ENCODE peak calls at places on chromosomes 2 and 18, in five cellular contexts. O is endothelial cell, A is mucosa of gallbladder, M is NCI-H345, C is posterior vena cava. H is an unnamed sample.

GRCh38 chr2:61220768-61221167 is 58.8 kb downstream of the C2orf74 start:
- DNase-seq in O (no peak), A (no peak), M (no peak), C (no peak), H (no peak)

GRCh38 chr18:34694611-34695165 is 15.4 kb upstream of the DTNA start:
- DNase-seq in O (no peak), M (peak; percentile 15), C (no peak), A (no peak), H (peak; percentile 62)

GRCh38 chr2:10931710-10932255 is 20.0 kb downstream of the KCNF1 start:
- DNase-seq in O (no peak), A (no peak), M (no peak), C (peak; percentile 78), H (no peak)

GRCh38 chr2:8568543-8569302 is 113.1 kb upstream of the ID2 start:
- DNase-seq in A (no peak), O (no peak), C (no peak), M (no peak), H (no peak)

GRCh38 chr2:10041711-10042110 is 1.6 kb upstream of the KLF11 start:
- DNase-seq in A (no peak), C (no peak), O (no peak), M (no peak), H (no peak)

GRCh38 chr2:162710282-162710891 is 128.2 kb downstream of the KCNH7 start:
- DNase-seq in C (no peak), M (peak; percentile 78), A (peak; percentile 47), O (no peak), H (peak; percentile 48)

GRCh38 chr2:157190151-157190550 is 67.4 kb upstream of the GALNT5 start:
- DNase-seq in A (no peak), M (no peak), C (no peak), O (no peak), H (no peak)

GRCh38 chr2:84338069-84338468 is 121.0 kb downstream of the SUCLG1 start:
- DNase-seq in O (no peak), M (no peak), C (no peak), A (no peak), H (no peak)

GRCh38 chr2:15241929-15242328 is 319.2 kb downstream of the NBAS start:
- DNase-seq in C (no peak), A (no peak), M (no peak), O (no peak), H (no peak)

GRCh38 chr2:137405496-137405895 is 558.8 kb upstream of the HNMT start:
- DNase-seq in C (no peak), A (no peak), M (no peak), O (no peak), H (no peak)

GRCh38 chr18:56637897-56638231 is 528 bp downstream of the TXNL1 start:
- DNase-seq in C (no peak), O (peak; percentile 5), M (no peak), A (peak; percentile 14), H (no peak)

GRCh38 chr2:158489366-158490112 is 32.8 kb downstream of the PKP4 start:
- DNase-seq in C (no peak), O (no peak), M (no peak), A (no peak), H (no peak)

GRCh38 chr2:71226391-71226964 is 425 bp downstream of the PAIP2B start:
- DNase-seq in C (peak; percentile 82), M (peak; percentile 71), A (peak; percentile 21), O (peak; percentile 30), H (peak; percentile 23)

GRCh38 chr2:71389379-71390072 is 57.9 kb downstream of the ZNF638 start:
- DNase-seq in C (no peak), A (no peak), O (no peak), M (no peak), H (no peak)

GRCh38 chr2:196528486-196529223 is 110.9 kb upstream of the CCDC150 start:
- DNase-seq in O (no peak), C (no peak), M (no peak), A (no peak), H (no peak)

GRCh38 chr2:1787799-1788477 is 43.6 kb upstream of the PXDN start:
- DNase-seq in M (peak; percentile 54), O (no peak), C (peak; percentile 29), A (no peak), H (no peak)

GRCh38 chr2:139514946-139515345 is 734.8 kb upstream of the NXPH2 start:
- DNase-seq in M (no peak), O (no peak), A (no peak), C (no peak), H (no peak)

GRCh38 chr18:11324956-11325873 is 175.8 kb upstream of the PIEZO2 start:
- DNase-seq in O (no peak), M (no peak), A (no peak), C (no peak), H (no peak)

GRCh38 chr2:84946204-84947009 is 24.6 kb upstream of the KCMF1 start:
- DNase-seq in O (no peak), M (no peak), C (no peak), A (no peak), H (no peak)

GRCh38 chr18:76351961-76352581 is 143.0 kb downstream of the ZNF516 start:
- DNase-seq in O (no peak), A (peak; percentile 80), M (peak; percentile 87), C (no peak), H (peak; percentile 36)

GRCh38 chr2:223562078-223562477 is 40.1 kb downstream of the SCG2 start:
- DNase-seq in C (no peak), M (no peak), O (no peak), A (no peak), H (no peak)

GRCh38 chr18:22650247-22650646 is 232.5 kb upstream of the CTAGE1 start:
- DNase-seq in M (no peak), C (no peak), A (no peak), O (no peak), H (no peak)

GRCh38 chr2:190219186-190219585 is 100.4 kb downstream of the HIBCH start:
- DNase-seq in O (no peak), A (no peak), M (no peak), C (no peak), H (no peak)

GRCh38 chr2:75526842-75527241 is 33.9 kb downstream of the EVA1A start:
- DNase-seq in O (no peak), M (no peak), C (no peak), A (no peak), H (no peak)

GRCh38 chr18:23851470-23852002 is 162.3 kb downstream of the LAMA3 start:
- DNase-seq in C (no peak), A (no peak), O (no peak), M (no peak), H (no peak)

GRCh38 chr2:16466821-16467151 is 198.8 kb downstream of the CYRIA start:
- DNase-seq in O (no peak), A (no peak), C (no peak), M (no peak), H (no peak)

GRCh38 chr2:861655-862355 is 88.8 kb upstream of the SNTG2 start:
- DNase-seq in M (peak; percentile 34), C (no peak), A (no peak), O (no peak), H (no peak)

GRCh38 chr2:234885113-234885512 is 66.7 kb upstream of the SH3BP4 start:
- DNase-seq in M (no peak), C (no peak), O (no peak), A (no peak), H (no peak)

GRCh38 chr2:240505946-240506345 is 51.8 kb downstream of the ANKMY1 start:
- DNase-seq in C (peak; percentile 72), A (no peak), M (no peak), O (no peak), H (no peak)

GRCh38 chr2:221640686-221641085 is 68.6 kb upstream of the EPHA4 start:
- DNase-seq in A (no peak), M (no peak), C (no peak), O (no peak), H (no peak)

GRCh38 chr2:2834105-2834504 is 503.0 kb upstream of the MYT1L start:
- DNase-seq in O (no peak), M (no peak), A (peak; percentile 0), C (no peak), H (no peak)

GRCh38 chr18:76490701-76491171 is 4.3 kb downstream of the ZNF516 start:
- DNase-seq in A (peak; percentile 62), O (no peak), C (peak; percentile 80), M (peak; percentile 47), H (no peak)

GRCh38 chr18:32078845-32079244 is 12.8 kb upstream of the RNF138 start:
- DNase-seq in M (no peak), A (no peak), C (no peak), O (no peak), H (no peak)

GRCh38 chr2:1633936-1634587 is 110.3 kb downstream of the PXDN start:
- DNase-seq in O (no peak), A (no peak), M (no peak), C (peak; percentile 40), H (no peak)

GRCh38 chr2:216539791-216540241 is 41.2 kb downstream of the RPL37A start:
- DNase-seq in C (no peak), A (peak; percentile 75), M (peak; percentile 87), O (no peak), H (peak; percentile 84)

GRCh38 chr18:69752737-69753380 is 194.8 kb downstream of the CD226 start:
- DNase-seq in A (no peak), C (no peak), M (peak; percentile 26), O (no peak), H (no peak)